ENCODE peak calls at places on chromosomes 2 and 18, in nine cellular contexts. One of them, this sample, is unnamed.

GRCh38 chr2:134372141-134372540 is 118.3 kb downstream of the MGAT5 start:
- DNase-seq in uterus: no peak
- DNase-seq in PC-3: no peak
- DNase-seq in suprapubic skin: no peak
- DNase-seq in body of pancreas: no peak
- DNase-seq in heart left ventricle: no peak
- DNase-seq in tibial artery: no peak
- DNase-seq in adrenal gland: no peak
- DNase-seq in astrocyte: peak; percentile 89
- DNase-seq in this sample: no peak

GRCh38 chr2:38598991-38599295 is 3.8 kb downstream of the HNRNPLL start:
- DNase-seq in suprapubic skin: no peak
- DNase-seq in adrenal gland: no peak
- DNase-seq in body of pancreas: no peak
- DNase-seq in PC-3: peak; percentile 24
- DNase-seq in astrocyte: no peak
- DNase-seq in uterus: no peak
- DNase-seq in heart left ventricle: no peak
- DNase-seq in tibial artery: no peak
- DNase-seq in this sample: no peak

GRCh38 chr2:173280853-173281252 is 73.8 kb upstream of the CDCA7 start:
- DNase-seq in body of pancreas: no peak
- DNase-seq in uterus: no peak
- DNase-seq in heart left ventricle: no peak
- DNase-seq in adrenal gland: no peak
- DNase-seq in PC-3: no peak
- DNase-seq in suprapubic skin: no peak
- DNase-seq in astrocyte: no peak
- DNase-seq in tibial artery: no peak
- DNase-seq in this sample: no peak

GRCh38 chr18:49025767-49026500 is 75.2 kb upstream of the SMAD7 start:
- DNase-seq in adrenal gland: no peak
- DNase-seq in tibial artery: peak; percentile 39
- DNase-seq in astrocyte: no peak
- DNase-seq in suprapubic skin: peak; percentile 71
- DNase-seq in body of pancreas: no peak
- DNase-seq in uterus: no peak
- DNase-seq in PC-3: no peak
- DNase-seq in heart left ventricle: no peak
- DNase-seq in this sample: no peak

GRCh38 chr2:25672500-25673169 is 742 bp downstream of the DTNB start:
- DNase-seq in uterus: peak; percentile 58
- DNase-seq in tibial artery: peak; percentile 77
- DNase-seq in adrenal gland: peak; percentile 66
- DNase-seq in heart left ventricle: peak; percentile 33
- DNase-seq in PC-3: peak; percentile 49
- DNase-seq in body of pancreas: peak; percentile 76
- DNase-seq in astrocyte: peak; percentile 18
- DNase-seq in suprapubic skin: peak; percentile 84
- DNase-seq in this sample: peak; percentile 61

GRCh38 chr2:191863988-191864387 is 17.1 kb upstream of the CAVIN2 start:
- DNase-seq in astrocyte: peak; percentile 76
- DNase-seq in adrenal gland: no peak
- DNase-seq in suprapubic skin: no peak
- DNase-seq in heart left ventricle: no peak
- DNase-seq in body of pancreas: no peak
- DNase-seq in tibial artery: no peak
- DNase-seq in PC-3: peak; percentile 8
- DNase-seq in uterus: no peak
- DNase-seq in this sample: no peak

GRCh38 chr2:41414486-41415230 is 633.2 kb upstream of the PKDCC start:
- DNase-seq in body of pancreas: no peak
- DNase-seq in heart left ventricle: no peak
- DNase-seq in adrenal gland: peak; percentile 29
- DNase-seq in tibial artery: no peak
- DNase-seq in uterus: no peak
- DNase-seq in PC-3: peak; percentile 81
- DNase-seq in suprapubic skin: no peak
- DNase-seq in astrocyte: no peak
- DNase-seq in this sample: no peak

GRCh38 chr2:120852200-120852815 is 116.6 kb downstream of the GLI2 start:
- DNase-seq in heart left ventricle: no peak
- DNase-seq in uterus: no peak
- DNase-seq in suprapubic skin: no peak
- DNase-seq in astrocyte: no peak
- DNase-seq in adrenal gland: no peak
- DNase-seq in PC-3: no peak
- DNase-seq in body of pancreas: no peak
- DNase-seq in tibial artery: peak; percentile 65
- DNase-seq in this sample: no peak

GRCh38 chr18:35478520-35479435 is 19.0 kb downstream of the INO80C start:
- DNase-seq in adrenal gland: no peak
- DNase-seq in heart left ventricle: no peak
- DNase-seq in body of pancreas: peak; percentile 15
- DNase-seq in tibial artery: no peak
- DNase-seq in astrocyte: peak; percentile 79
- DNase-seq in PC-3: peak; percentile 83
- DNase-seq in suprapubic skin: no peak
- DNase-seq in uterus: no peak
- DNase-seq in this sample: no peak

GRCh38 chr2:73373335-73373734 is 12.3 kb upstream of the ALMS1 start:
- DNase-seq in uterus: no peak
- DNase-seq in body of pancreas: no peak
- DNase-seq in adrenal gland: no peak
- DNase-seq in suprapubic skin: no peak
- DNase-seq in heart left ventricle: no peak
- DNase-seq in astrocyte: no peak
- DNase-seq in tibial artery: no peak
- DNase-seq in PC-3: no peak
- DNase-seq in this sample: no peak

GRCh38 chr2:46262248-46262938 is 34.8 kb upstream of the EPAS1 start:
- DNase-seq in uterus: no peak
- DNase-seq in body of pancreas: no peak
- DNase-seq in suprapubic skin: no peak
- DNase-seq in adrenal gland: no peak
- DNase-seq in tibial artery: no peak
- DNase-seq in astrocyte: no peak
- DNase-seq in PC-3: no peak
- DNase-seq in heart left ventricle: no peak
- DNase-seq in this sample: no peak

GRCh38 chr2:197198890-197199289 is 111.7 kb downstream of the ANKRD44 start:
- DNase-seq in adrenal gland: peak; percentile 46
- DNase-seq in PC-3: no peak
- DNase-seq in suprapubic skin: no peak
- DNase-seq in uterus: peak; percentile 43
- DNase-seq in heart left ventricle: peak; percentile 36
- DNase-seq in body of pancreas: peak; percentile 64
- DNase-seq in astrocyte: no peak
- DNase-seq in tibial artery: peak; percentile 76
- DNase-seq in this sample: peak; percentile 43

GRCh38 chr2:132564065-132564464 is 105.9 kb downstream of the LYPD1 start:
- DNase-seq in suprapubic skin: no peak
- DNase-seq in PC-3: peak; percentile 40
- DNase-seq in heart left ventricle: no peak
- DNase-seq in uterus: no peak
- DNase-seq in astrocyte: no peak
- DNase-seq in tibial artery: no peak
- DNase-seq in body of pancreas: no peak
- DNase-seq in adrenal gland: no peak
- DNase-seq in this sample: no peak

GRCh38 chr18:46416706-46417638 is 240.0 kb downstream of the LOXHD1 start:
- DNase-seq in uterus: no peak
- DNase-seq in astrocyte: no peak
- DNase-seq in body of pancreas: no peak
- DNase-seq in suprapubic skin: no peak
- DNase-seq in heart left ventricle: no peak
- DNase-seq in PC-3: no peak
- DNase-seq in adrenal gland: no peak
- DNase-seq in tibial artery: no peak
- DNase-seq in this sample: no peak

GRCh38 chr2:104944495-104944894 is 90.6 kb downstream of the POU3F3 start:
- DNase-seq in uterus: no peak
- DNase-seq in body of pancreas: peak; percentile 18
- DNase-seq in tibial artery: no peak
- DNase-seq in astrocyte: peak; percentile 18
- DNase-seq in heart left ventricle: no peak
- DNase-seq in PC-3: peak; percentile 70
- DNase-seq in adrenal gland: no peak
- DNase-seq in suprapubic skin: no peak
- DNase-seq in this sample: no peak

GRCh38 chr2:216857131-216857550 is 2.7 kb downstream of the TNP1 start:
- DNase-seq in tibial artery: no peak
- DNase-seq in adrenal gland: no peak
- DNase-seq in uterus: no peak
- DNase-seq in body of pancreas: no peak
- DNase-seq in suprapubic skin: no peak
- DNase-seq in PC-3: peak; percentile 26
- DNase-seq in astrocyte: peak; percentile 44
- DNase-seq in heart left ventricle: no peak
- DNase-seq in this sample: no peak

GRCh38 chr2:188610827-188611226 is 319.2 kb downstream of the GULP1 start:
- DNase-seq in suprapubic skin: no peak
- DNase-seq in heart left ventricle: no peak
- DNase-seq in PC-3: no peak
- DNase-seq in astrocyte: peak; percentile 31
- DNase-seq in adrenal gland: no peak
- DNase-seq in body of pancreas: no peak
- DNase-seq in uterus: no peak
- DNase-seq in tibial artery: no peak
- DNase-seq in this sample: no peak

GRCh38 chr2:182870227-182870626 is 3.8 kb upstream of the FRZB start:
- DNase-seq in body of pancreas: no peak
- DNase-seq in tibial artery: no peak
- DNase-seq in astrocyte: no peak
- DNase-seq in suprapubic skin: no peak
- DNase-seq in PC-3: peak; percentile 38
- DNase-seq in adrenal gland: no peak
- DNase-seq in uterus: no peak
- DNase-seq in heart left ventricle: no peak
- DNase-seq in this sample: no peak

GRCh38 chr18:48790226-48790863 is 160.4 kb downstream of the SMAD7 start:
- DNase-seq in heart left ventricle: peak; percentile 92
- DNase-seq in uterus: peak; percentile 69
- DNase-seq in adrenal gland: peak; percentile 73
- DNase-seq in astrocyte: no peak
- DNase-seq in suprapubic skin: peak; percentile 79
- DNase-seq in tibial artery: peak; percentile 98
- DNase-seq in body of pancreas: peak; percentile 41
- DNase-seq in PC-3: no peak
- DNase-seq in this sample: peak; percentile 76

GRCh38 chr18:30920356-30920755 is 122.2 kb downstream of the DSC3 start:
- DNase-seq in suprapubic skin: no peak
- DNase-seq in PC-3: no peak
- DNase-seq in heart left ventricle: no peak
- DNase-seq in body of pancreas: no peak
- DNase-seq in astrocyte: peak; percentile 10
- DNase-seq in adrenal gland: no peak
- DNase-seq in uterus: no peak
- DNase-seq in tibial artery: no peak
- DNase-seq in this sample: no peak

GRCh38 chr2:75157435-75157834 is 41.9 kb downstream of the TACR1 start:
- DNase-seq in adrenal gland: no peak
- DNase-seq in uterus: no peak
- DNase-seq in PC-3: peak; percentile 60
- DNase-seq in tibial artery: no peak
- DNase-seq in astrocyte: no peak
- DNase-seq in heart left ventricle: no peak
- DNase-seq in body of pancreas: no peak
- DNase-seq in suprapubic skin: no peak
- DNase-seq in this sample: no peak
- TF ChIP-seq CTCF in adrenal gland: peak; percentile 29
- TF ChIP-seq CTCF in uterus: no peak
- TF ChIP-seq CTCF in PC-3: peak; percentile 68
- TF ChIP-seq CTCF in tibial artery: no peak
- TF ChIP-seq CTCF in astrocyte: peak; percentile 6
- TF ChIP-seq CTCF in heart left ventricle: peak; percentile 20
- TF ChIP-seq CTCF in body of pancreas: no peak
- TF ChIP-seq CTCF in suprapubic skin: no peak
- TF ChIP-seq CTCF in this sample: no peak

DNA sequence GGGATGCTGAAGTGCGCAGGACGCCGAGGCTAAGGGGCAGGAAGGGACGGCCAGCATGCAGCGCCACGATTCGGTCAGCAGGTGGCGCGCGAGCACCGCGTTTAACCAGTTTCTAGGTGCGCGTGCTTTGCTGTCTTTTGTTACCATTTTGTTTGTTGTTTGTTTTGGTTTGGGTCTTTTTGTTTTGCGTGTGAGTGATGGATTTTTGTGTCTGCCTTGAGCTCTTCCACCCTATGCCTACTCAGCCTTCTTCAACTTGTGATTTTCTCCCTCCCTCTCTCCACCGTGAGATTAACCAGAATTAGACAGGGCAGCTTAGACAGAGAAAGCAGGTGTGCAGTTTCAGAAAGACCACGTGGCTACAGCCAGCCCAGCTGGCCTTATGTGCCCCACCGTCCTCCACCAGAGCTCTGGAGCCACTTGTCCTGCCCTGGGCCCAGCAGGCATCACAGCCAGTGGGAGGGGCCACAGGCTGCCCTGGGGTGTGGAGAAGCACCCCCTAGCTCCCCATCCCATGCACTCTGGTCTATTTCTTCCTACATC is 180.2 kb downstream of the RNF144A start:
- DNase-seq in PC-3: peak; percentile 79
- DNase-seq in adrenal gland: peak; percentile 79
- DNase-seq in heart left ventricle: peak; percentile 59
- DNase-seq in astrocyte: peak; percentile 8
- DNase-seq in body of pancreas: peak; percentile 70
- DNase-seq in uterus: peak; percentile 65
- DNase-seq in tibial artery: peak; percentile 84
- DNase-seq in suprapubic skin: no peak
- DNase-seq in this sample: peak; percentile 76
- H3K4me3 ChIP-seq in PC-3: peak overlapping the region; percentile 58
- H3K4me3 ChIP-seq in adrenal gland: no peak overlapping the region
- H3K4me3 ChIP-seq in heart left ventricle: no peak overlapping the region
- H3K4me3 ChIP-seq in astrocyte: no peak overlapping the region
- H3K4me3 ChIP-seq in body of pancreas: no peak overlapping the region
- H3K4me3 ChIP-seq in uterus: no peak overlapping the region
- H3K4me3 ChIP-seq in tibial artery: peak overlapping the region; percentile 8
- H3K4me3 ChIP-seq in suprapubic skin: no peak overlapping the region
- H3K4me3 ChIP-seq in this sample: no peak overlapping the region

GRCh38 chr2:3459185-3460015 is 59.9 kb downstream of the ADI1 start:
- DNase-seq in body of pancreas: peak; percentile 50
- DNase-seq in tibial artery: peak; percentile 61
- DNase-seq in adrenal gland: no peak
- DNase-seq in heart left ventricle: peak; percentile 64
- DNase-seq in astrocyte: no peak
- DNase-seq in suprapubic skin: peak; percentile 77
- DNase-seq in uterus: peak; percentile 12
- DNase-seq in PC-3: no peak
- DNase-seq in this sample: peak; percentile 75
- H3K27ac ChIP-seq in body of pancreas: no peak overlapping the region
- H3K27ac ChIP-seq in tibial artery: no peak overlapping the region
- H3K27ac ChIP-seq in adrenal gland: no peak overlapping the region
- H3K27ac ChIP-seq in heart left ventricle: peak overlapping the region; percentile 85
- H3K27ac ChIP-seq in astrocyte: no peak overlapping the region
- H3K27ac ChIP-seq in suprapubic skin: no peak overlapping the region
- H3K27ac ChIP-seq in uterus: no peak overlapping the region
- H3K27ac ChIP-seq in PC-3: no peak overlapping the region
- H3K27ac ChIP-seq in this sample: peak overlapping the region; percentile 23

DNA sequence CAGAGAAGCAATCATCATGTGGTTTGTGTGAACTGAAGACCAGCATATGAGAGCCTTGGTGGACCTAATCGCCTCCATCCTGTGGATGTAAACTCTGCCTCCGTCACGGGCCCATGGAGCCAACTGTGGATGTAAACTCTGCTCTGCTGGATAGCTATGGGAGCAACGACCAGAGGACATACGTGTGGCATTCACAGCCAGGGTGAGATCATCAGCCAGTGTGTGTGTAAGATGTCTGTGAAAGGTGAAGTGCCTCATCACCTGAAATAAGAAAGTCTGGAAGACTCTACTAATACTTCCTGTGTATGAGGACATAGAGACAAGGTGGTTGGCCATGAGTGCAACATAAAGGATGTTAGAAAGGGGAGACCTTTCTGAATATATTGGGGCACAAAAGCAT is 63.5 kb downstream of the CYB5A start:
- DNase-seq in body of pancreas: no peak
- DNase-seq in uterus: no peak
- DNase-seq in heart left ventricle: no peak
- DNase-seq in tibial artery: no peak
- DNase-seq in suprapubic skin: no peak
- DNase-seq in astrocyte: no peak
- DNase-seq in PC-3: peak; percentile 25
- DNase-seq in adrenal gland: no peak
- DNase-seq in this sample: no peak
- TF ChIP-seq CTCF in body of pancreas: no peak
- TF ChIP-seq CTCF in uterus: no peak
- TF ChIP-seq CTCF in heart left ventricle: no peak
- TF ChIP-seq CTCF in tibial artery: no peak
- TF ChIP-seq CTCF in suprapubic skin: no peak
- TF ChIP-seq CTCF in astrocyte: no peak
- TF ChIP-seq CTCF in PC-3: no peak
- TF ChIP-seq CTCF in adrenal gland: no peak
- TF ChIP-seq CTCF in this sample: no peak